ENCODE peak calls at places on chromosomes 16 and 17, in six cellular contexts. B is esophagus squamous epithelium; W is HT-29; L is NCI-H1048; P is activated T-helper 2 cell treated with anti-CD3 and anti-CD28 coated beads, Interferon-gamma antibody, Interleukin-2, Interleukin-4, amounts not matched to agents 10 μg/mL and 5 μg/mL and 100 μg/mL, durations not matched to agents 14 hours and 24 hours and 36 hours; J is right lobe of liver. Z is an unnamed sample.

GRCh38 chr16:20001856-20002707 is 71.6 kb downstream of the GPR139 start:
- DNase-seq in P (no peak), B (no peak), W (no peak), L (no peak), J (no peak), Z (no peak)

GRCh38 chr16:11779074-11779473 is 18.0 kb downstream of the ZC3H7A start:
- DNase-seq in B (no peak), P (no peak), J (no peak), W (no peak), L (no peak), Z (no peak)

GRCh38 chr17:41707803-41708669 is 4.1 kb upstream of the GAST start:
- DNase-seq in L (no peak), B (no peak), P (no peak), W (no peak), J (no peak), Z (no peak)

GRCh38 chr16:2860826-2861567 is 3.0 kb upstream of the PRSS22 start:
- DNase-seq in J (no peak), L (no peak), P (no peak), W (peak; percentile 38), B (no peak), Z (no peak)

GRCh38 chr16:65618335-65618734 is 496.5 kb upstream of the CDH11 start:
- DNase-seq in L (no peak), P (no peak), W (no peak), J (no peak), B (no peak), Z (no peak)

GRCh38 chr17:10702574-10702973 is 5.2 kb downstream of the ADPRM start:
- DNase-seq in P (no peak), L (no peak), J (no peak), B (no peak), W (no peak), Z (no peak)

GRCh38 chr16:19898924-19899604 is 14.4 kb upstream of the GPRC5B start:
- DNase-seq in W (peak; percentile 82), P (peak; percentile 21), B (no peak), J (no peak), L (no peak), Z (no peak)

GRCh38 chr17:72640415-72641165 is 451.9 kb downstream of the SLC39A11 start:
- DNase-seq in B (no peak), P (no peak), J (peak; percentile 61), L (no peak), W (peak; percentile 41), Z (no peak)

GRCh38 chr16:70804153-70804728 is 3.3 kb upstream of the VAC14 start:
- DNase-seq in J (no peak), L (no peak), P (no peak), W (no peak), B (no peak), Z (no peak)

GRCh38 chr17:75854111-75854748 is 905 bp downstream of the WBP2 start:
- DNase-seq in P (no peak), J (peak; percentile 54), B (no peak), L (no peak), W (peak; percentile 71), Z (no peak)

GRCh38 chr17:76077582-76078110 is 1.3 kb upstream of the ZACN start:
- DNase-seq in L (no peak), P (no peak), J (no peak), B (no peak), W (no peak), Z (no peak)

GRCh38 chr17:37743612-37743874 is 1.3 kb downstream of the HNF1B start:
- DNase-seq in L (no peak), P (no peak), J (peak; percentile 88), B (no peak), W (peak; percentile 95), Z (no peak)